ENCODE peak calls at places on chromosomes 5 and 9, in six cellular contexts. W is effector memory CD4-positive, alpha-beta T cell; Y is CD8-positive, alpha-beta memory T cell; U is astrocyte of the spinal cord; A is cardiac septum; K is GM06990. I is an unnamed sample.

GRCh38 chr5:134509308-134510040 is 16.0 kb upstream of the JADE2 start:
- DNase-seq in K (no peak), W (no peak), A (peak), U (peak), Y (no peak), I (no peak)

GRCh38 chr9:33130501-33130900 is 36.6 kb downstream of the B4GALT1 start:
- DNase-seq in A (no peak), Y (no peak), W (no peak), U (peak), K (peak), I (no peak)

GRCh38 chr9:135805422-135806022 is 101.8 kb downstream of the CAMSAP1 start:
- DNase-seq in U (no peak), Y (no peak), A (no peak), K (no peak), W (no peak), I (no peak)

GRCh38 chr9:81391457-81391825 is 297.9 kb downstream of the TLE1 start:
- DNase-seq in K (no peak), U (no peak), A (no peak), Y (no peak), W (no peak), I (no peak)

GRCh38 chr5:93053825-93054224 is 527.2 kb downstream of the NR2F1-AS1 start:
- DNase-seq in K (no peak), W (no peak), A (no peak), Y (no peak), U (peak), I (no peak)

GRCh38 chr5:26553079-26553478 is 485.3 kb downstream of the CDH9 start:
- DNase-seq in W (no peak), K (no peak), A (no peak), U (peak), Y (no peak), I (no peak)

GRCh38 chr5:148384389-148384756 is 615 bp downstream of the FBXO38 start:
- DNase-seq in A (no peak), W (no peak), Y (no peak), U (no peak), K (no peak), I (no peak)

GRCh38 chr9:34203275-34204010 is 24.6 kb downstream of the UBAP1 start:
- DNase-seq in Y (no peak), K (no peak), U (no peak), W (no peak), A (no peak), I (no peak)

GRCh38 chr5:116900793-116901192 is 326.2 kb upstream of the SEMA6A start:
- DNase-seq in W (no peak), K (no peak), A (no peak), Y (no peak), U (no peak), I (no peak)

GRCh38 chr9:81374881-81375280 is 314.5 kb downstream of the TLE1 start:
- DNase-seq in Y (no peak), A (no peak), W (no peak), U (peak), K (no peak), I (no peak)

GRCh38 chr5:160800375-160800774 is 51.6 kb downstream of the ATP10B start:
- DNase-seq in U (no peak), W (no peak), K (no peak), Y (no peak), A (no peak), I (no peak)

GRCh38 chr5:170179626-170180025 is 53.2 kb upstream of the C5orf58 start:
- DNase-seq in U (no peak), W (no peak), K (no peak), A (no peak), Y (no peak), I (no peak)

GRCh38 chr9:91746904-91747303 is 203.1 kb downstream of the ROR2 start:
- DNase-seq in Y (no peak), W (no peak), K (no peak), A (no peak), U (no peak), I (no peak)

GRCh38 chr9:106534800-106535199 is 328.2 kb upstream of the ZNF462 start:
- DNase-seq in K (no peak), Y (no peak), W (no peak), A (no peak), U (no peak), I (no peak)

GRCh38 chr5:119397518-119398380 is 41.9 kb downstream of the TNFAIP8 start:
- DNase-seq in K (peak), W (no peak), U (peak), Y (no peak), A (no peak), I (peak)

GRCh38 chr9:112029921-112030444 is 133.4 kb downstream of the UGCG start:
- DNase-seq in U (no peak), A (no peak), W (no peak), Y (no peak), K (no peak), I (no peak)

GRCh38 chr9:128917151-128917849 is 3.5 kb upstream of the PHYHD1 start:
- DNase-seq in A (no peak), Y (no peak), W (no peak), U (peak), K (no peak), I (no peak)

GRCh38 chr9:81372628-81373191 is 316.6 kb downstream of the TLE1 start:
- DNase-seq in Y (no peak), K (no peak), A (no peak), W (no peak), U (no peak), I (no peak)

GRCh38 chr9:134936762-134937555 is 19.2 kb upstream of the FCN1 start:
- DNase-seq in Y (no peak), K (peak), W (no peak), U (no peak), A (no peak), I (peak)

GRCh38 chr9:108477538-108478006 is 378.2 kb downstream of the ACTL7B start:
- DNase-seq in W (no peak), U (peak), K (no peak), A (no peak), Y (no peak), I (no peak)

GRCh38 chr5:90221947-90222346 is 187.6 kb downstream of the CETN3 start:
- DNase-seq in A (no peak), U (peak), W (no peak), K (no peak), Y (no peak), I (no peak)